ENCODE peak calls at places on chromosomes 13 and 19, in six cellular contexts. One of them, this sample, is unnamed.

GRCh38 chr13:28340272-28340793 is 154.6 kb downstream of the FLT1 start:
- DNase-seq in IMR-90: peak; percentile 66
- DNase-seq in H9: no peak
- DNase-seq in H1: no peak
- DNase-seq in mesenchymal stem cell: peak; percentile 31
- DNase-seq in trophoblast cell: no peak
- DNase-seq in this sample: no peak

GRCh38 chr13:49877629-49878218 is 58.4 kb downstream of the SPRYD7 start:
- DNase-seq in IMR-90: no peak
- DNase-seq in H9: no peak
- DNase-seq in H1: no peak
- DNase-seq in mesenchymal stem cell: peak; percentile 21
- DNase-seq in trophoblast cell: no peak
- DNase-seq in this sample: peak; percentile 36

GRCh38 chr13:28489536-28489935 is 5.4 kb downstream of the FLT1 start:
- DNase-seq in IMR-90: peak; percentile 45
- DNase-seq in H9: no peak
- DNase-seq in H1: no peak
- DNase-seq in mesenchymal stem cell: peak; percentile 81
- DNase-seq in trophoblast cell: no peak
- DNase-seq in this sample: no peak

GRCh38 chr19:33510728-33511255 is 10.8 kb downstream of the PEPD start:
- DNase-seq in IMR-90: no peak
- DNase-seq in H9: no peak
- DNase-seq in H1: no peak
- DNase-seq in mesenchymal stem cell: no peak
- DNase-seq in trophoblast cell: no peak
- DNase-seq in this sample: no peak

GRCh38 chr13:31964168-31964567 is 67.4 kb upstream of the FRY start:
- DNase-seq in IMR-90: no peak
- DNase-seq in H9: no peak
- DNase-seq in H1: no peak
- DNase-seq in mesenchymal stem cell: no peak
- DNase-seq in trophoblast cell: no peak
- DNase-seq in this sample: no peak

GRCh38 chr13:107202371-107203023 is 634.6 kb upstream of the ARGLU1 start:
- DNase-seq in IMR-90: peak; percentile 61
- DNase-seq in H9: no peak
- DNase-seq in H1: no peak
- DNase-seq in mesenchymal stem cell: peak; percentile 79
- DNase-seq in trophoblast cell: no peak
- DNase-seq in this sample: no peak

GRCh38 chr13:100019780-100020356 is 38.3 kb downstream of the ZIC2 start:
- DNase-seq in IMR-90: no peak
- DNase-seq in H9: peak; percentile 61
- DNase-seq in H1: peak; percentile 54
- DNase-seq in mesenchymal stem cell: no peak
- DNase-seq in trophoblast cell: peak; percentile 28
- DNase-seq in this sample: no peak

GRCh38 chr13:45718063-45718462 is 15.9 kb downstream of the CBY2 start:
- DNase-seq in IMR-90: peak; percentile 14
- DNase-seq in H9: peak; percentile 41
- DNase-seq in H1: no peak
- DNase-seq in mesenchymal stem cell: no peak
- DNase-seq in trophoblast cell: peak; percentile 70
- DNase-seq in this sample: no peak

GRCh38 chr13:39527961-39528720 is 74.9 kb downstream of the LHFPL6 start:
- DNase-seq in IMR-90: peak; percentile 96
- DNase-seq in H9: no peak
- DNase-seq in H1: no peak
- DNase-seq in mesenchymal stem cell: peak; percentile 86
- DNase-seq in trophoblast cell: peak; percentile 72
- DNase-seq in this sample: no peak

GRCh38 chr19:35344511-35345031 is 3.1 kb upstream of the FFAR1 start:
- DNase-seq in IMR-90: no peak
- DNase-seq in H9: peak; percentile 21
- DNase-seq in H1: peak; percentile 35
- DNase-seq in mesenchymal stem cell: no peak
- DNase-seq in trophoblast cell: peak; percentile 49
- DNase-seq in this sample: no peak

GRCh38 chr13:21668665-21669599 is 1.9 kb upstream of the FGF9 start:
- DNase-seq in IMR-90: peak; percentile 69
- DNase-seq in H9: peak; percentile 47
- DNase-seq in H1: peak; percentile 70
- DNase-seq in mesenchymal stem cell: peak; percentile 36
- DNase-seq in trophoblast cell: peak; percentile 4
- DNase-seq in this sample: peak; percentile 40

GRCh38 chr13:24709186-24709913 is 29.1 kb downstream of the ATP12A start:
- DNase-seq in IMR-90: no peak
- DNase-seq in H9: no peak
- DNase-seq in H1: no peak
- DNase-seq in mesenchymal stem cell: no peak
- DNase-seq in trophoblast cell: no peak
- DNase-seq in this sample: no peak

GRCh38 chr19:56142087-56142787 is 1.1 kb downstream of the ZNF444 start:
- DNase-seq in IMR-90: no peak
- DNase-seq in H9: no peak
- DNase-seq in H1: no peak
- DNase-seq in mesenchymal stem cell: no peak
- DNase-seq in trophoblast cell: peak; percentile 100
- DNase-seq in this sample: no peak

GRCh38 chr13:30037306-30037705 is 186.9 kb upstream of the UBL3 start:
- DNase-seq in IMR-90: no peak
- DNase-seq in H9: peak; percentile 68
- DNase-seq in H1: peak; percentile 80
- DNase-seq in mesenchymal stem cell: no peak
- DNase-seq in trophoblast cell: no peak
- DNase-seq in this sample: peak; percentile 49

GRCh38 chr19:23956051-23956450 is 41.4 kb downstream of the ZNF726 start:
- DNase-seq in IMR-90: no peak
- DNase-seq in H9: no peak
- DNase-seq in H1: no peak
- DNase-seq in mesenchymal stem cell: no peak
- DNase-seq in trophoblast cell: no peak
- DNase-seq in this sample: no peak

GRCh38 chr13:66886248-66886647 is 343.9 kb downstream of the PCDH9 start:
- DNase-seq in IMR-90: no peak
- DNase-seq in H9: no peak
- DNase-seq in H1: no peak
- DNase-seq in mesenchymal stem cell: no peak
- DNase-seq in trophoblast cell: no peak
- DNase-seq in this sample: no peak

GRCh38 chr19:21586341-21587116 is 81.1 kb downstream of the ZNF429 start:
- DNase-seq in IMR-90: no peak
- DNase-seq in H9: peak; percentile 34
- DNase-seq in H1: peak; percentile 72
- DNase-seq in mesenchymal stem cell: no peak
- DNase-seq in trophoblast cell: peak; percentile 30
- DNase-seq in this sample: no peak

GRCh38 chr19:17963936-17964691 is 2.8 kb upstream of the KCNN1 start:
- DNase-seq in IMR-90: no peak
- DNase-seq in H9: no peak
- DNase-seq in H1: no peak
- DNase-seq in mesenchymal stem cell: no peak
- DNase-seq in trophoblast cell: no peak
- DNase-seq in this sample: no peak

GRCh38 chr19:50843205-50843604 is 9.8 kb upstream of the KLK15 start:
- DNase-seq in IMR-90: no peak
- DNase-seq in H9: no peak
- DNase-seq in H1: no peak
- DNase-seq in mesenchymal stem cell: no peak
- DNase-seq in trophoblast cell: no peak
- DNase-seq in this sample: no peak

GRCh38 chr13:72390909-72391308 is 336.5 kb downstream of the MZT1 start:
- DNase-seq in IMR-90: no peak
- DNase-seq in H9: no peak
- DNase-seq in H1: no peak
- DNase-seq in mesenchymal stem cell: no peak
- DNase-seq in trophoblast cell: no peak
- DNase-seq in this sample: no peak

GRCh38 chr19:37467608-37468090 is 405 bp upstream of the ZNF569 start:
- DNase-seq in IMR-90: no peak
- DNase-seq in H9: no peak
- DNase-seq in H1: no peak
- DNase-seq in mesenchymal stem cell: no peak
- DNase-seq in trophoblast cell: no peak
- DNase-seq in this sample: no peak

GRCh38 chr13:60267498-60268202 is 103.9 kb upstream of the DIAPH3 start:
- DNase-seq in IMR-90: no peak
- DNase-seq in H9: peak; percentile 80
- DNase-seq in H1: peak; percentile 55
- DNase-seq in mesenchymal stem cell: peak; percentile 3
- DNase-seq in trophoblast cell: peak; percentile 31
- DNase-seq in this sample: no peak

GRCh38 chr19:14004619-14005380 is 1.3 kb downstream of the RFX1 start:
- DNase-seq in IMR-90: no peak
- DNase-seq in H9: no peak
- DNase-seq in H1: no peak
- DNase-seq in mesenchymal stem cell: no peak
- DNase-seq in trophoblast cell: peak; percentile 62
- DNase-seq in this sample: no peak

GRCh38 chr19:41238244-41238643 is 19.2 kb downstream of the AXL start:
- DNase-seq in IMR-90: no peak
- DNase-seq in H9: no peak
- DNase-seq in H1: no peak
- DNase-seq in mesenchymal stem cell: no peak
- DNase-seq in trophoblast cell: no peak
- DNase-seq in this sample: no peak

GRCh38 chr13:75745387-75745786 is 109.3 kb downstream of the LMO7 start:
- DNase-seq in IMR-90: no peak
- DNase-seq in H9: no peak
- DNase-seq in H1: no peak
- DNase-seq in mesenchymal stem cell: no peak
- DNase-seq in trophoblast cell: no peak
- DNase-seq in this sample: no peak
- H2AFZ ChIP-seq in IMR-90: no peak overlapping the region
- H2AFZ ChIP-seq in H9: no peak overlapping the region
- H2AFZ ChIP-seq in H1: no peak overlapping the region
- H2AFZ ChIP-seq in mesenchymal stem cell: no peak overlapping the region
- H2AFZ ChIP-seq in trophoblast cell: no peak overlapping the region
- H2AFZ ChIP-seq in this sample: no peak overlapping the region

DNA sequence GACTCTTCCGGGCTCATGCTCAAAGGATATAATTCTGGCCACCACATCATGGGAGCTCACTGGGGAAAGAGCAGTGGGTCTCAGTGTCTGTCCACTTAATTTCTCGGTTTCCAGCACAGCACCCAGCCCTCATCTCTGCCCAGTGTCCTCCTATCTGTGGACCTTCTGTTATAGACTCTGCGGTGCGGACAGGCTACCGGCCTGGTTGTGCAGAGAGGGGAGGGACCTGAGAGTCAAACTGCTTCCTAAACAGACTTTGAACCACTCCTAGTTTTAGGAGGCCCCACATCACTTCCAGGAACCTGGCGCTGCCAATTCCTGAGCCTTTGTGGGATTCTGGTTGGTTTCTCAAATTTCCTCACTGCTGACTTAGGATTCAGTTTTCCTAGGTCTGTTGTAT is 59.8 kb upstream of the MED4 start:
- DNase-seq in IMR-90: no peak
- DNase-seq in H9: no peak
- DNase-seq in H1: no peak
- DNase-seq in mesenchymal stem cell: no peak
- DNase-seq in trophoblast cell: peak; percentile 39
- DNase-seq in this sample: no peak
- H3K4ac ChIP-seq in IMR-90: no peak overlapping the region
- H3K4ac ChIP-seq in H9: no peak overlapping the region
- H3K4ac ChIP-seq in H1: no peak overlapping the region
- H3K4ac ChIP-seq in mesenchymal stem cell: no peak overlapping the region
- H3K4ac ChIP-seq in trophoblast cell: peak overlapping the region; percentile 21
- H3K4ac ChIP-seq in this sample: no peak overlapping the region

GRCh38 chr19:53357821-53358581 is 7.5 kb upstream of the ZNF525 start:
- DNase-seq in IMR-90: no peak
- DNase-seq in H9: peak; percentile 42
- DNase-seq in H1: peak; percentile 54
- DNase-seq in mesenchymal stem cell: no peak
- DNase-seq in trophoblast cell: no peak
- DNase-seq in this sample: no peak

DNA sequence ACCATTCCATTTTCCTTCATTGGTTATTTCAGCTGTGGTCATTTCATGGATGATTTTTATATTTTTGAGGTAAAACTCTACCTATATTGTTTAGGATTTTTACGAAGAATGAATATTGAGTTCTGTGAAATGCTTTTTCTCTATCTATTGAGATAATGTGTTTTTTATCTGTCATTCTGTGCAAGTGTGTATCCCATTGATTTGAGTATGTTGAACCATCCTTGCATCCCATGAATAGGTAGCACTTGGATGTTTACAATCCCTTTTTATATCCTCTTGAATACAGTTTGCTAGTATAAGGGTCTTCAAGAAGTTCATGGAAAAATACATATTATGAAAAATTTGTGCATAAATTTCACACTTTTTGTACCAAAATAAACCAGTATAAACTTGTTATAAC is 9.8 kb upstream of the ZNF525 start:
- DNase-seq in IMR-90: no peak
- DNase-seq in H9: no peak
- DNase-seq in H1: no peak
- DNase-seq in mesenchymal stem cell: no peak
- DNase-seq in trophoblast cell: no peak
- DNase-seq in this sample: no peak
- H3K9me3 ChIP-seq in IMR-90: peaks cover 53% of the 10 kb centered on the region
- H3K9me3 ChIP-seq in H9: peaks cover 49% of the 10 kb centered on the region
- H3K9me3 ChIP-seq in H1: peaks cover 53% of the 10 kb centered on the region
- H3K9me3 ChIP-seq in mesenchymal stem cell: peaks cover 62% of the 10 kb centered on the region
- H3K9me3 ChIP-seq in trophoblast cell: peaks cover 13% of the 10 kb centered on the region
- H3K9me3 ChIP-seq in this sample: peaks cover 18% of the 10 kb centered on the region

GRCh38 chr19:10603873-10604459 is 16.9 kb upstream of the AP1M2 start:
- DNase-seq in IMR-90: no peak
- DNase-seq in H9: no peak
- DNase-seq in H1: no peak
- DNase-seq in mesenchymal stem cell: peak; percentile 48
- DNase-seq in trophoblast cell: peak; percentile 48
- DNase-seq in this sample: no peak

GRCh38 chr19:10600149-10600548 is 13.0 kb upstream of the AP1M2 start:
- DNase-seq in IMR-90: no peak
- DNase-seq in H9: no peak
- DNase-seq in H1: no peak
- DNase-seq in mesenchymal stem cell: no peak
- DNase-seq in trophoblast cell: no peak
- DNase-seq in this sample: no peak

GRCh38 chr19:10602330-10603083 is 15.4 kb upstream of the AP1M2 start:
- DNase-seq in IMR-90: peak; percentile 48
- DNase-seq in H9: peak; percentile 86
- DNase-seq in H1: peak; percentile 89
- DNase-seq in mesenchymal stem cell: peak; percentile 77
- DNase-seq in trophoblast cell: peak; percentile 85
- DNase-seq in this sample: peak; percentile 81

GRCh38 chr19:10603084-10603872 is 16.2 kb upstream of the AP1M2 start:
- DNase-seq in IMR-90: no peak
- DNase-seq in H9: peak; percentile 43
- DNase-seq in H1: peak; percentile 57
- DNase-seq in mesenchymal stem cell: peak; percentile 17
- DNase-seq in trophoblast cell: peak; percentile 95
- DNase-seq in this sample: no peak

DNA sequence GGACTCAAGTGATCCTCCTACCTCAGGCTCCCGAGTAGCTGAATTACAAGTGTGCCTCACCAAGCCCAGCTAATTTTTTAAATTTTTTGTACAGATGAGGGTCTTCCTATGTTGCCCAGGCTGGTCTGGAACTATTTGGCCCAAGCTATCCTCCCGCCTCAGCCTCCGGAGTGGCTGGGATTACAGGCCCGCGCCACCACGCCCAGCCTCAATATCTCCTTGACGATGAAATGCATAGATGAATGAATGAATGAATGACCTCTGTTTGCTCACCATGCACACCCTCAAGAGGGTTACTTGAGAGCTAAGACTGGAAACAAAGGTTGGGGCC is 14.9 kb upstream of the AP1M2 start:
- DNase-seq in IMR-90: no peak
- DNase-seq in H9: no peak
- DNase-seq in H1: no peak
- DNase-seq in mesenchymal stem cell: no peak
- DNase-seq in trophoblast cell: no peak
- DNase-seq in this sample: no peak
- H2AFZ ChIP-seq in IMR-90: peak overlapping the region; percentile 87
- H2AFZ ChIP-seq in H9: no peak overlapping the region
- H2AFZ ChIP-seq in H1: no peak overlapping the region
- H2AFZ ChIP-seq in mesenchymal stem cell: no peak overlapping the region
- H2AFZ ChIP-seq in trophoblast cell: peak overlapping the region; percentile 32
- H2AFZ ChIP-seq in this sample: peak overlapping the region; percentile 85